ENCODE peak calls at places on chromosomes 12 and 14, in ten cellular contexts. One of them, this sample, is unnamed.

GRCh38 chr12:113115455-113116126 is 20.0 kb downstream of the RASAL1 start:
- DNase-seq in HFFc6: no peak
- DNase-seq in activated CD8-positive, alpha-beta T cell treated with anti-CD3 and anti-CD28 coated beads, Interleukin-2, amount 10 ng/mL, durations not matched to agents 7 days and 5 days: no peak
- DNase-seq in ovary: no peak
- DNase-seq in activated CD4-positive, alpha-beta T cell treated with anti-CD3 and anti-CD28 coated beads, Interleukin-2, amount 50 U/mL, for 4 hours: no peak
- DNase-seq in tibial nerve: no peak
- DNase-seq in activated T-helper 1 cell treated with anti-CD3 and anti-CD28 coated beads, Interleukin-12 subunit alpha, Interleukin-12 subunit beta, Interleukin-2, Interleukin-4 antibody, amounts not matched to agents 30 ng/mL and 10 ng/mL and 1 ng/mL, durations not matched to agents 14 hours and 24 hours and 36 hours: no peak
- DNase-seq in cardiac muscle cell: no peak
- DNase-seq in kidney glomerular epithelial cell: no peak
- DNase-seq in anterior cingulate cortex: no peak
- DNase-seq in this sample: no peak

GRCh38 chr12:66823857-66824570 is 145.1 kb upstream of the GRIP1 start:
- DNase-seq in HFFc6: no peak
- DNase-seq in activated CD8-positive, alpha-beta T cell treated with anti-CD3 and anti-CD28 coated beads, Interleukin-2, amount 10 ng/mL, durations not matched to agents 7 days and 5 days: no peak
- DNase-seq in ovary: no peak
- DNase-seq in activated CD4-positive, alpha-beta T cell treated with anti-CD3 and anti-CD28 coated beads, Interleukin-2, amount 50 U/mL, for 4 hours: no peak
- DNase-seq in tibial nerve: no peak
- DNase-seq in activated T-helper 1 cell treated with anti-CD3 and anti-CD28 coated beads, Interleukin-12 subunit alpha, Interleukin-12 subunit beta, Interleukin-2, Interleukin-4 antibody, amounts not matched to agents 30 ng/mL and 10 ng/mL and 1 ng/mL, durations not matched to agents 14 hours and 24 hours and 36 hours: no peak
- DNase-seq in cardiac muscle cell: no peak
- DNase-seq in kidney glomerular epithelial cell: no peak
- DNase-seq in anterior cingulate cortex: no peak
- DNase-seq in this sample: no peak

GRCh38 chr12:27324452-27324999 is 8.1 kb upstream of the BMAL2 start:
- DNase-seq in HFFc6: no peak
- DNase-seq in activated CD8-positive, alpha-beta T cell treated with anti-CD3 and anti-CD28 coated beads, Interleukin-2, amount 10 ng/mL, durations not matched to agents 7 days and 5 days: no peak
- DNase-seq in ovary: no peak
- DNase-seq in activated CD4-positive, alpha-beta T cell treated with anti-CD3 and anti-CD28 coated beads, Interleukin-2, amount 50 U/mL, for 4 hours: no peak
- DNase-seq in tibial nerve: no peak
- DNase-seq in activated T-helper 1 cell treated with anti-CD3 and anti-CD28 coated beads, Interleukin-12 subunit alpha, Interleukin-12 subunit beta, Interleukin-2, Interleukin-4 antibody, amounts not matched to agents 30 ng/mL and 10 ng/mL and 1 ng/mL, durations not matched to agents 14 hours and 24 hours and 36 hours: no peak
- DNase-seq in cardiac muscle cell: no peak
- DNase-seq in kidney glomerular epithelial cell: no peak
- DNase-seq in anterior cingulate cortex: no peak
- DNase-seq in this sample: no peak

GRCh38 chr12:124904306-124905098 is 9.9 kb downstream of the UBC start:
- DNase-seq in HFFc6: peak
- DNase-seq in activated CD8-positive, alpha-beta T cell treated with anti-CD3 and anti-CD28 coated beads, Interleukin-2, amount 10 ng/mL, durations not matched to agents 7 days and 5 days: no peak
- DNase-seq in ovary: peak
- DNase-seq in activated CD4-positive, alpha-beta T cell treated with anti-CD3 and anti-CD28 coated beads, Interleukin-2, amount 50 U/mL, for 4 hours: no peak
- DNase-seq in tibial nerve: peak
- DNase-seq in activated T-helper 1 cell treated with anti-CD3 and anti-CD28 coated beads, Interleukin-12 subunit alpha, Interleukin-12 subunit beta, Interleukin-2, Interleukin-4 antibody, amounts not matched to agents 30 ng/mL and 10 ng/mL and 1 ng/mL, durations not matched to agents 14 hours and 24 hours and 36 hours: no peak
- DNase-seq in cardiac muscle cell: peak
- DNase-seq in kidney glomerular epithelial cell: peak
- DNase-seq in anterior cingulate cortex: no peak
- DNase-seq in this sample: peak

GRCh38 chr14:104940526-104941150 is 16.0 kb downstream of the PLD4 start:
- DNase-seq in HFFc6: no peak
- DNase-seq in activated CD8-positive, alpha-beta T cell treated with anti-CD3 and anti-CD28 coated beads, Interleukin-2, amount 10 ng/mL, durations not matched to agents 7 days and 5 days: no peak
- DNase-seq in ovary: no peak
- DNase-seq in activated CD4-positive, alpha-beta T cell treated with anti-CD3 and anti-CD28 coated beads, Interleukin-2, amount 50 U/mL, for 4 hours: no peak
- DNase-seq in tibial nerve: no peak
- DNase-seq in activated T-helper 1 cell treated with anti-CD3 and anti-CD28 coated beads, Interleukin-12 subunit alpha, Interleukin-12 subunit beta, Interleukin-2, Interleukin-4 antibody, amounts not matched to agents 30 ng/mL and 10 ng/mL and 1 ng/mL, durations not matched to agents 14 hours and 24 hours and 36 hours: no peak
- DNase-seq in cardiac muscle cell: peak
- DNase-seq in kidney glomerular epithelial cell: no peak
- DNase-seq in anterior cingulate cortex: no peak
- DNase-seq in this sample: no peak

GRCh38 chr12:96414637-96415036 is 14.4 kb upstream of the CDK17 start:
- DNase-seq in HFFc6: no peak
- DNase-seq in activated CD8-positive, alpha-beta T cell treated with anti-CD3 and anti-CD28 coated beads, Interleukin-2, amount 10 ng/mL, durations not matched to agents 7 days and 5 days: no peak
- DNase-seq in ovary: no peak
- DNase-seq in activated CD4-positive, alpha-beta T cell treated with anti-CD3 and anti-CD28 coated beads, Interleukin-2, amount 50 U/mL, for 4 hours: no peak
- DNase-seq in tibial nerve: no peak
- DNase-seq in activated T-helper 1 cell treated with anti-CD3 and anti-CD28 coated beads, Interleukin-12 subunit alpha, Interleukin-12 subunit beta, Interleukin-2, Interleukin-4 antibody, amounts not matched to agents 30 ng/mL and 10 ng/mL and 1 ng/mL, durations not matched to agents 14 hours and 24 hours and 36 hours: no peak
- DNase-seq in cardiac muscle cell: no peak
- DNase-seq in kidney glomerular epithelial cell: no peak
- DNase-seq in anterior cingulate cortex: no peak
- DNase-seq in this sample: no peak

GRCh38 chr12:64796205-64796845 is 28.1 kb upstream of the TBC1D30 start:
- DNase-seq in HFFc6: peak
- DNase-seq in activated CD8-positive, alpha-beta T cell treated with anti-CD3 and anti-CD28 coated beads, Interleukin-2, amount 10 ng/mL, durations not matched to agents 7 days and 5 days: peak
- DNase-seq in ovary: peak
- DNase-seq in activated CD4-positive, alpha-beta T cell treated with anti-CD3 and anti-CD28 coated beads, Interleukin-2, amount 50 U/mL, for 4 hours: peak
- DNase-seq in tibial nerve: no peak
- DNase-seq in activated T-helper 1 cell treated with anti-CD3 and anti-CD28 coated beads, Interleukin-12 subunit alpha, Interleukin-12 subunit beta, Interleukin-2, Interleukin-4 antibody, amounts not matched to agents 30 ng/mL and 10 ng/mL and 1 ng/mL, durations not matched to agents 14 hours and 24 hours and 36 hours: peak
- DNase-seq in cardiac muscle cell: peak
- DNase-seq in kidney glomerular epithelial cell: peak
- DNase-seq in anterior cingulate cortex: no peak
- DNase-seq in this sample: no peak

GRCh38 chr12:100612557-100612956 is 39.1 kb downstream of the GAS2L3 start:
- DNase-seq in HFFc6: no peak
- DNase-seq in activated CD8-positive, alpha-beta T cell treated with anti-CD3 and anti-CD28 coated beads, Interleukin-2, amount 10 ng/mL, durations not matched to agents 7 days and 5 days: no peak
- DNase-seq in ovary: no peak
- DNase-seq in activated CD4-positive, alpha-beta T cell treated with anti-CD3 and anti-CD28 coated beads, Interleukin-2, amount 50 U/mL, for 4 hours: no peak
- DNase-seq in tibial nerve: no peak
- DNase-seq in activated T-helper 1 cell treated with anti-CD3 and anti-CD28 coated beads, Interleukin-12 subunit alpha, Interleukin-12 subunit beta, Interleukin-2, Interleukin-4 antibody, amounts not matched to agents 30 ng/mL and 10 ng/mL and 1 ng/mL, durations not matched to agents 14 hours and 24 hours and 36 hours: no peak
- DNase-seq in cardiac muscle cell: no peak
- DNase-seq in kidney glomerular epithelial cell: no peak
- DNase-seq in anterior cingulate cortex: no peak
- DNase-seq in this sample: no peak

GRCh38 chr14:22981090-22982012 is 1.0 kb downstream of the AJUBA start:
- DNase-seq in HFFc6: no peak
- DNase-seq in activated CD8-positive, alpha-beta T cell treated with anti-CD3 and anti-CD28 coated beads, Interleukin-2, amount 10 ng/mL, durations not matched to agents 7 days and 5 days: peak
- DNase-seq in ovary: peak
- DNase-seq in activated CD4-positive, alpha-beta T cell treated with anti-CD3 and anti-CD28 coated beads, Interleukin-2, amount 50 U/mL, for 4 hours: no peak
- DNase-seq in tibial nerve: no peak
- DNase-seq in activated T-helper 1 cell treated with anti-CD3 and anti-CD28 coated beads, Interleukin-12 subunit alpha, Interleukin-12 subunit beta, Interleukin-2, Interleukin-4 antibody, amounts not matched to agents 30 ng/mL and 10 ng/mL and 1 ng/mL, durations not matched to agents 14 hours and 24 hours and 36 hours: no peak
- DNase-seq in cardiac muscle cell: peak
- DNase-seq in kidney glomerular epithelial cell: no peak
- DNase-seq in anterior cingulate cortex: no peak
- DNase-seq in this sample: no peak

GRCh38 chr12:97308576-97309198 is 153.9 kb upstream of the RMST start:
- DNase-seq in HFFc6: peak
- DNase-seq in activated CD8-positive, alpha-beta T cell treated with anti-CD3 and anti-CD28 coated beads, Interleukin-2, amount 10 ng/mL, durations not matched to agents 7 days and 5 days: peak
- DNase-seq in ovary: no peak
- DNase-seq in activated CD4-positive, alpha-beta T cell treated with anti-CD3 and anti-CD28 coated beads, Interleukin-2, amount 50 U/mL, for 4 hours: no peak
- DNase-seq in tibial nerve: no peak
- DNase-seq in activated T-helper 1 cell treated with anti-CD3 and anti-CD28 coated beads, Interleukin-12 subunit alpha, Interleukin-12 subunit beta, Interleukin-2, Interleukin-4 antibody, amounts not matched to agents 30 ng/mL and 10 ng/mL and 1 ng/mL, durations not matched to agents 14 hours and 24 hours and 36 hours: no peak
- DNase-seq in cardiac muscle cell: peak
- DNase-seq in kidney glomerular epithelial cell: peak
- DNase-seq in anterior cingulate cortex: no peak
- DNase-seq in this sample: no peak

GRCh38 chr14:59407246-59407615 is 57.9 kb downstream of the GPR135 start:
- DNase-seq in HFFc6: peak
- DNase-seq in activated CD8-positive, alpha-beta T cell treated with anti-CD3 and anti-CD28 coated beads, Interleukin-2, amount 10 ng/mL, durations not matched to agents 7 days and 5 days: no peak
- DNase-seq in ovary: peak
- DNase-seq in activated CD4-positive, alpha-beta T cell treated with anti-CD3 and anti-CD28 coated beads, Interleukin-2, amount 50 U/mL, for 4 hours: no peak
- DNase-seq in tibial nerve: no peak
- DNase-seq in activated T-helper 1 cell treated with anti-CD3 and anti-CD28 coated beads, Interleukin-12 subunit alpha, Interleukin-12 subunit beta, Interleukin-2, Interleukin-4 antibody, amounts not matched to agents 30 ng/mL and 10 ng/mL and 1 ng/mL, durations not matched to agents 14 hours and 24 hours and 36 hours: no peak
- DNase-seq in cardiac muscle cell: peak
- DNase-seq in kidney glomerular epithelial cell: no peak
- DNase-seq in anterior cingulate cortex: no peak
- DNase-seq in this sample: no peak

GRCh38 chr12:54390176-54390667 is 5.7 kb upstream of the ZNF385A start:
- DNase-seq in HFFc6: no peak
- DNase-seq in activated CD8-positive, alpha-beta T cell treated with anti-CD3 and anti-CD28 coated beads, Interleukin-2, amount 10 ng/mL, durations not matched to agents 7 days and 5 days: no peak
- DNase-seq in ovary: no peak
- DNase-seq in activated CD4-positive, alpha-beta T cell treated with anti-CD3 and anti-CD28 coated beads, Interleukin-2, amount 50 U/mL, for 4 hours: no peak
- DNase-seq in tibial nerve: no peak
- DNase-seq in activated T-helper 1 cell treated with anti-CD3 and anti-CD28 coated beads, Interleukin-12 subunit alpha, Interleukin-12 subunit beta, Interleukin-2, Interleukin-4 antibody, amounts not matched to agents 30 ng/mL and 10 ng/mL and 1 ng/mL, durations not matched to agents 14 hours and 24 hours and 36 hours: no peak
- DNase-seq in cardiac muscle cell: no peak
- DNase-seq in kidney glomerular epithelial cell: no peak
- DNase-seq in anterior cingulate cortex: no peak
- DNase-seq in this sample: no peak

GRCh38 chr14:61751475-61751989 is 10.7 kb upstream of the SNAPC1 start:
- DNase-seq in HFFc6: no peak
- DNase-seq in activated CD8-positive, alpha-beta T cell treated with anti-CD3 and anti-CD28 coated beads, Interleukin-2, amount 10 ng/mL, durations not matched to agents 7 days and 5 days: no peak
- DNase-seq in ovary: no peak
- DNase-seq in activated CD4-positive, alpha-beta T cell treated with anti-CD3 and anti-CD28 coated beads, Interleukin-2, amount 50 U/mL, for 4 hours: no peak
- DNase-seq in tibial nerve: no peak
- DNase-seq in activated T-helper 1 cell treated with anti-CD3 and anti-CD28 coated beads, Interleukin-12 subunit alpha, Interleukin-12 subunit beta, Interleukin-2, Interleukin-4 antibody, amounts not matched to agents 30 ng/mL and 10 ng/mL and 1 ng/mL, durations not matched to agents 14 hours and 24 hours and 36 hours: no peak
- DNase-seq in cardiac muscle cell: peak
- DNase-seq in kidney glomerular epithelial cell: no peak
- DNase-seq in anterior cingulate cortex: no peak
- DNase-seq in this sample: no peak

GRCh38 chr14:24837280-24838046 is 203.5 kb upstream of the GZMB start:
- DNase-seq in HFFc6: peak
- DNase-seq in activated CD8-positive, alpha-beta T cell treated with anti-CD3 and anti-CD28 coated beads, Interleukin-2, amount 10 ng/mL, durations not matched to agents 7 days and 5 days: no peak
- DNase-seq in ovary: no peak
- DNase-seq in activated CD4-positive, alpha-beta T cell treated with anti-CD3 and anti-CD28 coated beads, Interleukin-2, amount 50 U/mL, for 4 hours: no peak
- DNase-seq in tibial nerve: no peak
- DNase-seq in activated T-helper 1 cell treated with anti-CD3 and anti-CD28 coated beads, Interleukin-12 subunit alpha, Interleukin-12 subunit beta, Interleukin-2, Interleukin-4 antibody, amounts not matched to agents 30 ng/mL and 10 ng/mL and 1 ng/mL, durations not matched to agents 14 hours and 24 hours and 36 hours: no peak
- DNase-seq in cardiac muscle cell: peak
- DNase-seq in kidney glomerular epithelial cell: peak
- DNase-seq in anterior cingulate cortex: no peak
- DNase-seq in this sample: no peak

GRCh38 chr14:66078031-66078430 is 408.1 kb upstream of the CCDC196 start:
- DNase-seq in HFFc6: no peak
- DNase-seq in activated CD8-positive, alpha-beta T cell treated with anti-CD3 and anti-CD28 coated beads, Interleukin-2, amount 10 ng/mL, durations not matched to agents 7 days and 5 days: no peak
- DNase-seq in ovary: no peak
- DNase-seq in activated CD4-positive, alpha-beta T cell treated with anti-CD3 and anti-CD28 coated beads, Interleukin-2, amount 50 U/mL, for 4 hours: no peak
- DNase-seq in tibial nerve: no peak
- DNase-seq in activated T-helper 1 cell treated with anti-CD3 and anti-CD28 coated beads, Interleukin-12 subunit alpha, Interleukin-12 subunit beta, Interleukin-2, Interleukin-4 antibody, amounts not matched to agents 30 ng/mL and 10 ng/mL and 1 ng/mL, durations not matched to agents 14 hours and 24 hours and 36 hours: no peak
- DNase-seq in cardiac muscle cell: no peak
- DNase-seq in kidney glomerular epithelial cell: no peak
- DNase-seq in anterior cingulate cortex: no peak
- DNase-seq in this sample: no peak

GRCh38 chr14:92688434-92689375 is 59.7 kb downstream of the LGMN start:
- DNase-seq in HFFc6: no peak
- DNase-seq in activated CD8-positive, alpha-beta T cell treated with anti-CD3 and anti-CD28 coated beads, Interleukin-2, amount 10 ng/mL, durations not matched to agents 7 days and 5 days: no peak
- DNase-seq in ovary: no peak
- DNase-seq in activated CD4-positive, alpha-beta T cell treated with anti-CD3 and anti-CD28 coated beads, Interleukin-2, amount 50 U/mL, for 4 hours: no peak
- DNase-seq in tibial nerve: no peak
- DNase-seq in activated T-helper 1 cell treated with anti-CD3 and anti-CD28 coated beads, Interleukin-12 subunit alpha, Interleukin-12 subunit beta, Interleukin-2, Interleukin-4 antibody, amounts not matched to agents 30 ng/mL and 10 ng/mL and 1 ng/mL, durations not matched to agents 14 hours and 24 hours and 36 hours: no peak
- DNase-seq in cardiac muscle cell: no peak
- DNase-seq in kidney glomerular epithelial cell: no peak
- DNase-seq in anterior cingulate cortex: no peak
- DNase-seq in this sample: no peak

GRCh38 chr14:73760598-73761586 is 46.7 kb upstream of the PNMA1 start:
- DNase-seq in HFFc6: no peak
- DNase-seq in activated CD8-positive, alpha-beta T cell treated with anti-CD3 and anti-CD28 coated beads, Interleukin-2, amount 10 ng/mL, durations not matched to agents 7 days and 5 days: no peak
- DNase-seq in ovary: no peak
- DNase-seq in activated CD4-positive, alpha-beta T cell treated with anti-CD3 and anti-CD28 coated beads, Interleukin-2, amount 50 U/mL, for 4 hours: no peak
- DNase-seq in tibial nerve: no peak
- DNase-seq in activated T-helper 1 cell treated with anti-CD3 and anti-CD28 coated beads, Interleukin-12 subunit alpha, Interleukin-12 subunit beta, Interleukin-2, Interleukin-4 antibody, amounts not matched to agents 30 ng/mL and 10 ng/mL and 1 ng/mL, durations not matched to agents 14 hours and 24 hours and 36 hours: no peak
- DNase-seq in cardiac muscle cell: no peak
- DNase-seq in kidney glomerular epithelial cell: no peak
- DNase-seq in anterior cingulate cortex: no peak
- DNase-seq in this sample: no peak

GRCh38 chr12:43978546-43978945 is 142.7 kb downstream of the TMEM117 start:
- DNase-seq in HFFc6: no peak
- DNase-seq in activated CD8-positive, alpha-beta T cell treated with anti-CD3 and anti-CD28 coated beads, Interleukin-2, amount 10 ng/mL, durations not matched to agents 7 days and 5 days: no peak
- DNase-seq in ovary: no peak
- DNase-seq in activated CD4-positive, alpha-beta T cell treated with anti-CD3 and anti-CD28 coated beads, Interleukin-2, amount 50 U/mL, for 4 hours: no peak
- DNase-seq in tibial nerve: no peak
- DNase-seq in activated T-helper 1 cell treated with anti-CD3 and anti-CD28 coated beads, Interleukin-12 subunit alpha, Interleukin-12 subunit beta, Interleukin-2, Interleukin-4 antibody, amounts not matched to agents 30 ng/mL and 10 ng/mL and 1 ng/mL, durations not matched to agents 14 hours and 24 hours and 36 hours: no peak
- DNase-seq in cardiac muscle cell: no peak
- DNase-seq in kidney glomerular epithelial cell: no peak
- DNase-seq in anterior cingulate cortex: no peak
- DNase-seq in this sample: no peak

GRCh38 chr14:101791919-101792572 is 30.5 kb downstream of the PPP2R5C start:
- DNase-seq in HFFc6: no peak
- DNase-seq in activated CD8-positive, alpha-beta T cell treated with anti-CD3 and anti-CD28 coated beads, Interleukin-2, amount 10 ng/mL, durations not matched to agents 7 days and 5 days: no peak
- DNase-seq in ovary: no peak
- DNase-seq in activated CD4-positive, alpha-beta T cell treated with anti-CD3 and anti-CD28 coated beads, Interleukin-2, amount 50 U/mL, for 4 hours: no peak
- DNase-seq in tibial nerve: no peak
- DNase-seq in activated T-helper 1 cell treated with anti-CD3 and anti-CD28 coated beads, Interleukin-12 subunit alpha, Interleukin-12 subunit beta, Interleukin-2, Interleukin-4 antibody, amounts not matched to agents 30 ng/mL and 10 ng/mL and 1 ng/mL, durations not matched to agents 14 hours and 24 hours and 36 hours: no peak
- DNase-seq in cardiac muscle cell: peak
- DNase-seq in kidney glomerular epithelial cell: peak
- DNase-seq in anterior cingulate cortex: no peak
- DNase-seq in this sample: no peak

GRCh38 chr14:100775831-100776591 is 49.3 kb downstream of the DLK1 start:
- DNase-seq in HFFc6: no peak
- DNase-seq in activated CD8-positive, alpha-beta T cell treated with anti-CD3 and anti-CD28 coated beads, Interleukin-2, amount 10 ng/mL, durations not matched to agents 7 days and 5 days: no peak
- DNase-seq in ovary: peak
- DNase-seq in activated CD4-positive, alpha-beta T cell treated with anti-CD3 and anti-CD28 coated beads, Interleukin-2, amount 50 U/mL, for 4 hours: no peak
- DNase-seq in tibial nerve: no peak
- DNase-seq in activated T-helper 1 cell treated with anti-CD3 and anti-CD28 coated beads, Interleukin-12 subunit alpha, Interleukin-12 subunit beta, Interleukin-2, Interleukin-4 antibody, amounts not matched to agents 30 ng/mL and 10 ng/mL and 1 ng/mL, durations not matched to agents 14 hours and 24 hours and 36 hours: no peak
- DNase-seq in cardiac muscle cell: no peak
- DNase-seq in kidney glomerular epithelial cell: no peak
- DNase-seq in anterior cingulate cortex: no peak
- DNase-seq in this sample: peak

GRCh38 chr12:113948151-113948914 is 17.8 kb downstream of the RBM19 start:
- DNase-seq in HFFc6: no peak
- DNase-seq in activated CD8-positive, alpha-beta T cell treated with anti-CD3 and anti-CD28 coated beads, Interleukin-2, amount 10 ng/mL, durations not matched to agents 7 days and 5 days: no peak
- DNase-seq in ovary: no peak
- DNase-seq in activated CD4-positive, alpha-beta T cell treated with anti-CD3 and anti-CD28 coated beads, Interleukin-2, amount 50 U/mL, for 4 hours: no peak
- DNase-seq in tibial nerve: no peak
- DNase-seq in activated T-helper 1 cell treated with anti-CD3 and anti-CD28 coated beads, Interleukin-12 subunit alpha, Interleukin-12 subunit beta, Interleukin-2, Interleukin-4 antibody, amounts not matched to agents 30 ng/mL and 10 ng/mL and 1 ng/mL, durations not matched to agents 14 hours and 24 hours and 36 hours: no peak
- DNase-seq in cardiac muscle cell: no peak
- DNase-seq in kidney glomerular epithelial cell: no peak
- DNase-seq in anterior cingulate cortex: no peak
- DNase-seq in this sample: no peak

GRCh38 chr12:32881107-32881506 is 15.5 kb downstream of the PKP2 start:
- DNase-seq in HFFc6: no peak
- DNase-seq in activated CD8-positive, alpha-beta T cell treated with anti-CD3 and anti-CD28 coated beads, Interleukin-2, amount 10 ng/mL, durations not matched to agents 7 days and 5 days: no peak
- DNase-seq in ovary: no peak
- DNase-seq in activated CD4-positive, alpha-beta T cell treated with anti-CD3 and anti-CD28 coated beads, Interleukin-2, amount 50 U/mL, for 4 hours: no peak
- DNase-seq in tibial nerve: no peak
- DNase-seq in activated T-helper 1 cell treated with anti-CD3 and anti-CD28 coated beads, Interleukin-12 subunit alpha, Interleukin-12 subunit beta, Interleukin-2, Interleukin-4 antibody, amounts not matched to agents 30 ng/mL and 10 ng/mL and 1 ng/mL, durations not matched to agents 14 hours and 24 hours and 36 hours: no peak
- DNase-seq in cardiac muscle cell: peak
- DNase-seq in kidney glomerular epithelial cell: no peak
- DNase-seq in anterior cingulate cortex: no peak
- DNase-seq in this sample: no peak

GRCh38 chr14:72894623-72895378 is 900 bp upstream of the DPF3 start:
- DNase-seq in HFFc6: no peak
- DNase-seq in activated CD8-positive, alpha-beta T cell treated with anti-CD3 and anti-CD28 coated beads, Interleukin-2, amount 10 ng/mL, durations not matched to agents 7 days and 5 days: peak
- DNase-seq in ovary: peak
- DNase-seq in activated CD4-positive, alpha-beta T cell treated with anti-CD3 and anti-CD28 coated beads, Interleukin-2, amount 50 U/mL, for 4 hours: no peak
- DNase-seq in tibial nerve: no peak
- DNase-seq in activated T-helper 1 cell treated with anti-CD3 and anti-CD28 coated beads, Interleukin-12 subunit alpha, Interleukin-12 subunit beta, Interleukin-2, Interleukin-4 antibody, amounts not matched to agents 30 ng/mL and 10 ng/mL and 1 ng/mL, durations not matched to agents 14 hours and 24 hours and 36 hours: no peak
- DNase-seq in cardiac muscle cell: no peak
- DNase-seq in kidney glomerular epithelial cell: no peak
- DNase-seq in anterior cingulate cortex: no peak
- DNase-seq in this sample: no peak

GRCh38 chr14:61212546-61212945 is 68.6 kb downstream of the TMEM30B start:
- DNase-seq in HFFc6: peak
- DNase-seq in activated CD8-positive, alpha-beta T cell treated with anti-CD3 and anti-CD28 coated beads, Interleukin-2, amount 10 ng/mL, durations not matched to agents 7 days and 5 days: no peak
- DNase-seq in ovary: no peak
- DNase-seq in activated CD4-positive, alpha-beta T cell treated with anti-CD3 and anti-CD28 coated beads, Interleukin-2, amount 50 U/mL, for 4 hours: no peak
- DNase-seq in tibial nerve: no peak
- DNase-seq in activated T-helper 1 cell treated with anti-CD3 and anti-CD28 coated beads, Interleukin-12 subunit alpha, Interleukin-12 subunit beta, Interleukin-2, Interleukin-4 antibody, amounts not matched to agents 30 ng/mL and 10 ng/mL and 1 ng/mL, durations not matched to agents 14 hours and 24 hours and 36 hours: no peak
- DNase-seq in cardiac muscle cell: no peak
- DNase-seq in kidney glomerular epithelial cell: no peak
- DNase-seq in anterior cingulate cortex: no peak
- DNase-seq in this sample: no peak

GRCh38 chr14:28785096-28785952 is 18.7 kb downstream of the FOXG1 start:
- DNase-seq in HFFc6: no peak
- DNase-seq in activated CD8-positive, alpha-beta T cell treated with anti-CD3 and anti-CD28 coated beads, Interleukin-2, amount 10 ng/mL, durations not matched to agents 7 days and 5 days: no peak
- DNase-seq in ovary: no peak
- DNase-seq in activated CD4-positive, alpha-beta T cell treated with anti-CD3 and anti-CD28 coated beads, Interleukin-2, amount 50 U/mL, for 4 hours: no peak
- DNase-seq in tibial nerve: no peak
- DNase-seq in activated T-helper 1 cell treated with anti-CD3 and anti-CD28 coated beads, Interleukin-12 subunit alpha, Interleukin-12 subunit beta, Interleukin-2, Interleukin-4 antibody, amounts not matched to agents 30 ng/mL and 10 ng/mL and 1 ng/mL, durations not matched to agents 14 hours and 24 hours and 36 hours: no peak
- DNase-seq in cardiac muscle cell: peak
- DNase-seq in kidney glomerular epithelial cell: no peak
- DNase-seq in anterior cingulate cortex: no peak
- DNase-seq in this sample: no peak

GRCh38 chr14:90111895-90112534 is 50.2 kb downstream of the KCNK13 start:
- DNase-seq in HFFc6: peak
- DNase-seq in activated CD8-positive, alpha-beta T cell treated with anti-CD3 and anti-CD28 coated beads, Interleukin-2, amount 10 ng/mL, durations not matched to agents 7 days and 5 days: no peak
- DNase-seq in ovary: no peak
- DNase-seq in activated CD4-positive, alpha-beta T cell treated with anti-CD3 and anti-CD28 coated beads, Interleukin-2, amount 50 U/mL, for 4 hours: no peak
- DNase-seq in tibial nerve: no peak
- DNase-seq in activated T-helper 1 cell treated with anti-CD3 and anti-CD28 coated beads, Interleukin-12 subunit alpha, Interleukin-12 subunit beta, Interleukin-2, Interleukin-4 antibody, amounts not matched to agents 30 ng/mL and 10 ng/mL and 1 ng/mL, durations not matched to agents 14 hours and 24 hours and 36 hours: no peak
- DNase-seq in cardiac muscle cell: no peak
- DNase-seq in kidney glomerular epithelial cell: peak
- DNase-seq in anterior cingulate cortex: no peak
- DNase-seq in this sample: no peak

GRCh38 chr12:123131879-123132402 is 18.9 kb downstream of the PITPNM2 start:
- DNase-seq in HFFc6: no peak
- DNase-seq in activated CD8-positive, alpha-beta T cell treated with anti-CD3 and anti-CD28 coated beads, Interleukin-2, amount 10 ng/mL, durations not matched to agents 7 days and 5 days: peak
- DNase-seq in ovary: no peak
- DNase-seq in activated CD4-positive, alpha-beta T cell treated with anti-CD3 and anti-CD28 coated beads, Interleukin-2, amount 50 U/mL, for 4 hours: no peak
- DNase-seq in tibial nerve: no peak
- DNase-seq in activated T-helper 1 cell treated with anti-CD3 and anti-CD28 coated beads, Interleukin-12 subunit alpha, Interleukin-12 subunit beta, Interleukin-2, Interleukin-4 antibody, amounts not matched to agents 30 ng/mL and 10 ng/mL and 1 ng/mL, durations not matched to agents 14 hours and 24 hours and 36 hours: peak
- DNase-seq in cardiac muscle cell: no peak
- DNase-seq in kidney glomerular epithelial cell: no peak
- DNase-seq in anterior cingulate cortex: no peak
- DNase-seq in this sample: no peak

GRCh38 chr14:105116451-105117256 is 51.4 kb upstream of the GPR132 start:
- DNase-seq in HFFc6: no peak
- DNase-seq in activated CD8-positive, alpha-beta T cell treated with anti-CD3 and anti-CD28 coated beads, Interleukin-2, amount 10 ng/mL, durations not matched to agents 7 days and 5 days: no peak
- DNase-seq in ovary: no peak
- DNase-seq in activated CD4-positive, alpha-beta T cell treated with anti-CD3 and anti-CD28 coated beads, Interleukin-2, amount 50 U/mL, for 4 hours: no peak
- DNase-seq in tibial nerve: no peak
- DNase-seq in activated T-helper 1 cell treated with anti-CD3 and anti-CD28 coated beads, Interleukin-12 subunit alpha, Interleukin-12 subunit beta, Interleukin-2, Interleukin-4 antibody, amounts not matched to agents 30 ng/mL and 10 ng/mL and 1 ng/mL, durations not matched to agents 14 hours and 24 hours and 36 hours: no peak
- DNase-seq in cardiac muscle cell: no peak
- DNase-seq in kidney glomerular epithelial cell: no peak
- DNase-seq in anterior cingulate cortex: no peak
- DNase-seq in this sample: peak

This sample was measured in osteocyte.